ENCODE peak calls at places on chromosomes 16 and 17, in seven cellular contexts. W is psoas muscle, M is cardiac muscle cell, R is retinal pigment epithelial cell, D is adrenal gland, Z is fibroblast of lung, J is heart right ventricle. N is an unnamed sample.

GRCh38 chr17:74139120-74139519 is 64.4 kb upstream of the RPL38 start:
- DNase-seq in W (no peak), M (no peak), R (no peak), D (no peak), Z (no peak), J (no peak), N (no peak)

GRCh38 chr17:15741624-15742023 is 9.5 kb downstream of the TBC1D26 start:
- DNase-seq in W (no peak), M (no peak), R (no peak), D (no peak), Z (no peak), J (no peak), N (no peak)

GRCh38 chr17:44589316-44590071 is 32.2 kb downstream of the FZD2 start:
- DNase-seq in W (no peak), M (no peak), R (no peak), D (no peak), Z (peak; percentile 74), J (no peak), N (no peak)

GRCh38 chr16:12664334-12664733 is 139.4 kb downstream of the CPPED1 start:
- DNase-seq in W (no peak), M (no peak), R (no peak), D (no peak), Z (no peak), J (no peak), N (no peak)

GRCh38 chr16:30771726-30772125 is 9.6 kb downstream of the RNF40 start:
- DNase-seq in W (no peak), M (no peak), R (no peak), D (no peak), Z (no peak), J (no peak), N (no peak)

GRCh38 chr17:2718150-2718938 is 6.8 kb upstream of the CLUH start:
- DNase-seq in W (no peak), M (no peak), R (no peak), D (no peak), Z (no peak), J (no peak), N (no peak)

GRCh38 chr17:76033139-76033538 is 6.0 kb upstream of the EVPL start:
- DNase-seq in W (no peak), M (no peak), R (no peak), D (no peak), Z (no peak), J (no peak), N (no peak)

GRCh38 chr16:13036600-13036999 is 135.2 kb downstream of the SHISA9 start:
- DNase-seq in W (no peak), M (peak; percentile 91), R (peak; percentile 9), D (peak; percentile 40), Z (peak; percentile 22), J (peak; percentile 37), N (peak; percentile 72)

GRCh38 chr17:1967092-1967662 is 58.0 kb downstream of the RTN4RL1 start:
- DNase-seq in W (no peak), M (peak; percentile 48), R (no peak), D (no peak), Z (no peak), J (no peak), N (no peak)

GRCh38 chr17:73820686-73821448 is 176.6 kb upstream of the SDK2 start:
- DNase-seq in W (no peak), M (peak; percentile 29), R (no peak), D (no peak), Z (peak; percentile 20), J (no peak), N (peak; percentile 18)

GRCh38 chr17:52027081-52027480 is 131.4 kb downstream of the CA10 start:
- DNase-seq in W (no peak), M (no peak), R (no peak), D (no peak), Z (peak; percentile 6), J (no peak), N (no peak)

GRCh38 chr17:41937970-41938851 is 7.8 kb downstream of the ODAD4 start:
- DNase-seq in W (no peak), M (no peak), R (no peak), D (no peak), Z (no peak), J (peak; percentile 62), N (no peak)

GRCh38 chr16:70482624-70483023 is 28.2 kb downstream of the FCSK start:
- DNase-seq in W (no peak), M (no peak), R (no peak), D (no peak), Z (peak; percentile 10), J (no peak), N (no peak)

GRCh38 chr16:49461517-49461951 is 87.9 kb downstream of the C16orf78 start:
- DNase-seq in W (no peak), M (no peak), R (no peak), D (peak; percentile 11), Z (no peak), J (no peak), N (no peak)

GRCh38 chr17:69608808-69609494 is 194.5 kb downstream of the MAP2K6 start:
- DNase-seq in W (no peak), M (no peak), R (peak; percentile 91), D (peak; percentile 20), Z (peak; percentile 98), J (peak; percentile 36), N (no peak)

GRCh38 chr17:74773871-74774286 is 2.3 kb downstream of the NAT9 start:
- DNase-seq in W (no peak), M (no peak), R (no peak), D (no peak), Z (peak; percentile 66), J (no peak), N (no peak)

GRCh38 chr17:6696906-6697305 is 16.3 kb downstream of the SLC13A5 start:
- DNase-seq in W (no peak), M (no peak), R (no peak), D (no peak), Z (no peak), J (no peak), N (no peak)

GRCh38 chr16:12435730-12436129 is 368.0 kb downstream of the CPPED1 start:
- DNase-seq in W (no peak), M (no peak), R (no peak), D (no peak), Z (no peak), J (no peak), N (no peak)

GRCh38 chr17:14748036-14748715 is 447.3 kb downstream of the HS3ST3B1 start:
- DNase-seq in W (no peak), M (no peak), R (no peak), D (no peak), Z (no peak), J (no peak), N (no peak)

DNA sequence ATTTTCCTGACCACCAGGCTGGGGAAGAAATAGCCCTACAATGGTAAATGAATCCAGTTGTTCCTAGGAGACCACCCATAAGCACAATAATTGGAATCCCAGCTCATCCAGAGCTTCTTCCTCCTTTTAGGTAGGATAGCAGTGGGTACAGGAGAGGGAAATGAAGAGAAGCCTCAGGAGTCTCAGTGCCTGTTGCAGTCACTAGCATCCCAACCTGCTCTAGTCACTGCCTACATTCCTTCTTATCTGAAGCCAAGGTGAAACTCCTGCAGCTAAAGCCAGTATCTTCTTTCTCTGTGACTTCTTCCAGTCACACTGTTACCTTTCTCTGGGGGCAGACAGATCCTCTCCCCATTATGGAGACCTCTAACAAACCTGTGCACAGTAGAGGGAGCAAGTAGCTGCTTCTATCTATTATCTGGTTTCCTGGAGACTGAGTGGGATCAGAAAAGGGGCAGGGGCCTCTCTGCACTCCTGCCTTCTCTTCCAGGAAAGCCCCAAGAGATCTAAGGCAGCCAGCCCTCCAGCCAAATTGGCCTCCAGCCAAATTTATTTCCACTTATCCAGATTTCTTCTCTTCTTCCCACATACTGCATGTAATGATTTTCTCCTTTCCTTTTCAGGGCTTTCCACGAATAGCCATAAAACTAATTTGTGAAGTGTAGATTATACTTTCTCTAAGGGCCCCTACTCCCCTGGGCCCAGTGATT is 85.5 kb downstream of the SSH2 start:
- DNase-seq in W (no peak), M (peak; percentile 85), R (no peak), D (no peak), Z (peak; percentile 20), J (peak; percentile 37), N (no peak)
- TF ChIP-seq CTCF in W (no peak), M (peak; percentile 6), R (no peak), D (no peak), Z (no peak), J (no peak), N (no peak)

DNA sequence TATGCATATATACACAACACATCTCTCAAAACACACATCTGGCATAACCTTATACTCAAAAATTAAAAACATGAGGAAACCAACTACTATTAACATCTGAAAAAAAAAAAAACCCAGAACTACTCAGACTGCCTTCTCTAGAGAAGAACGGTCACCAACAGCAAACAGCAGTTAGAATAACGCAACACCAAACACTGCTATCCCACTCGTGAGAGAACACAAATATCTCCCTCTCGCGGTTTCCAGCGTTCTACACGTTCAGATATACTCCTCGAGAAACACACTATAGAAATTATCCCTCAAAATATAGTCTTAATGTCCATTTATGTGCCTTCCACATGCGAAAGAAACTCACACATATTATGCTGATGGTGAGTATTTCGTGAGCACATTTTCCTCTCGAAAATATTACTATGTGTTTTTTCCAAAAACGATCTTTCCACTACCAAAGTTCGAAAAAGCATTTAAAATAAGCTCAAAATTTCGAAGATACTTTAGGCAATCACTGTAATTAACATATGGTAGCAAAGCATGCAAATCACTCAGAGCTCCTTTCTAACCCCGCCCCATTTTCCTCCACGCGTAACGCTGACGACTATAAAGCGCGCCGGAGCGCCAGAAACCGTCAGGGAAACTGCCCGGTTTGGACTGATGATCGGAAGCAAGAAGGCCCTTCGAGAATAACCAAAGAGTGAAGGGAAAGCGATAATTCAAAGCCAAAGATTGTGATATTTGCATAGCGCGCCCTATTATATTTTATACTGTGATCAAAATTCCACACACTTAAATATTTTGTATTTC is 60.1 kb downstream of the TEX14 start:
- DNase-seq in W (peak; percentile 91), M (peak; percentile 97), R (peak; percentile 98), D (peak; percentile 95), Z (peak; percentile 99), J (peak; percentile 96), N (peak; percentile 87)
- TF ChIP-seq CTCF in W (peak; percentile 22), M (peak; percentile 35), R (peak; percentile 23), D (peak; percentile 48), Z (peak; percentile 25), J (no peak), N (peak; percentile 53)

GRCh38 chr17:56863974-56864373 is 30.0 kb downstream of the DGKE start:
- DNase-seq in W (no peak), M (no peak), R (no peak), D (no peak), Z (no peak), J (no peak), N (peak; percentile 20)

GRCh38 chr17:56868716-56869115 is 34.8 kb downstream of the DGKE start:
- DNase-seq in W (no peak), M (no peak), R (no peak), D (no peak), Z (no peak), J (no peak), N (no peak)

GRCh38 chr17:56866076-56866475 is 32.1 kb downstream of the DGKE start:
- DNase-seq in W (no peak), M (peak; percentile 31), R (no peak), D (no peak), Z (no peak), J (no peak), N (no peak)

GRCh38 chr17:56867948-56868376 is 34.0 kb downstream of the DGKE start:
- DNase-seq in W (no peak), M (no peak), R (no peak), D (no peak), Z (peak; percentile 30), J (no peak), N (no peak)

GRCh38 chr17:56866496-56866895 is 32.5 kb downstream of the DGKE start:
- DNase-seq in W (no peak), M (no peak), R (no peak), D (no peak), Z (no peak), J (no peak), N (no peak)
- TF ChIP-seq CTCF in W (no peak), M (no peak), R (no peak), D (no peak), Z (no peak), J (no peak), N (no peak)

GRCh38 chr17:43418441-43419374 is 19.9 kb downstream of the ARL4D start:
- DNase-seq in W (peak; percentile 65), M (peak; percentile 35), R (no peak), D (peak; percentile 62), Z (peak; percentile 94), J (no peak), N (no peak)
- TF ChIP-seq CTCF in W (no peak), M (no peak), R (no peak), D (no peak), Z (peak; percentile 12), J (no peak), N (no peak)